ENCODE peak calls at places on chromosomes 2 and 18, in seven cellular contexts. F is nephron progenitor cell, Q is endodermal cell, H is HCT116, E is Calu3, R is progenitor cell of endocrine pancreas, M is neural crest cell. Z is an unnamed sample.

GRCh38 chr2:74414913-74415761 is 6.3 kb downstream of the C2orf81 start:
- DNase-seq in R (no peak), F (no peak), M (no peak), E (peak), H (no peak), Q (peak), Z (no peak)

GRCh38 chr2:101362777-101363176 is 24.5 kb downstream of the CREG2 start:
- DNase-seq in R (no peak), E (no peak), H (no peak), Q (no peak), F (no peak), M (no peak), Z (no peak)

GRCh38 chr2:238127165-238128060 is 11.1 kb upstream of the KLHL30 start:
- DNase-seq in F (peak), H (no peak), R (no peak), M (no peak), E (peak), Q (peak), Z (no peak)

GRCh38 chr2:80238692-80239469 is 65.7 kb downstream of the LRRTM1 start:
- DNase-seq in Q (peak), R (no peak), M (peak), H (peak), F (peak), E (peak), Z (no peak)

GRCh38 chr2:15173506-15173905 is 387.6 kb downstream of the NBAS start:
- DNase-seq in Q (no peak), F (no peak), M (no peak), H (no peak), R (no peak), E (no peak), Z (no peak)

GRCh38 chr2:128490881-128491778 is 172.5 kb upstream of the HS6ST1 start:
- DNase-seq in F (no peak), M (no peak), R (no peak), Q (peak), H (no peak), E (no peak), Z (no peak)

GRCh38 chr2:97068074-97068473 is 26.6 kb downstream of the FAHD2B start:
- DNase-seq in R (no peak), E (no peak), M (no peak), H (no peak), Q (no peak), F (no peak), Z (no peak)

GRCh38 chr2:67503066-67503795 is 106.1 kb downstream of the ETAA1 start:
- DNase-seq in H (no peak), F (no peak), Q (no peak), M (no peak), E (no peak), R (no peak), Z (no peak)

GRCh38 chr2:240787521-240788472 is 32.2 kb downstream of the KIF1A start:
- DNase-seq in F (no peak), E (no peak), M (no peak), H (no peak), R (no peak), Q (no peak), Z (no peak)

GRCh38 chr2:37020887-37021796 is 54.8 kb upstream of the STRN start:
- DNase-seq in E (no peak), H (no peak), M (no peak), R (no peak), F (no peak), Q (no peak), Z (no peak)

GRCh38 chr2:14552818-14553217 is 79.7 kb upstream of the LRATD1 start:
- DNase-seq in M (no peak), F (no peak), E (no peak), Q (no peak), R (no peak), H (no peak), Z (no peak)

GRCh38 chr2:135676031-135676430 is 65.6 kb upstream of the UBXN4 start:
- DNase-seq in H (no peak), Q (no peak), M (no peak), F (no peak), R (no peak), E (no peak), Z (no peak)

GRCh38 chr18:48800877-48801727 is 149.7 kb downstream of the SMAD7 start:
- DNase-seq in Q (peak), H (no peak), E (no peak), M (no peak), F (no peak), R (no peak), Z (no peak)

DNA sequence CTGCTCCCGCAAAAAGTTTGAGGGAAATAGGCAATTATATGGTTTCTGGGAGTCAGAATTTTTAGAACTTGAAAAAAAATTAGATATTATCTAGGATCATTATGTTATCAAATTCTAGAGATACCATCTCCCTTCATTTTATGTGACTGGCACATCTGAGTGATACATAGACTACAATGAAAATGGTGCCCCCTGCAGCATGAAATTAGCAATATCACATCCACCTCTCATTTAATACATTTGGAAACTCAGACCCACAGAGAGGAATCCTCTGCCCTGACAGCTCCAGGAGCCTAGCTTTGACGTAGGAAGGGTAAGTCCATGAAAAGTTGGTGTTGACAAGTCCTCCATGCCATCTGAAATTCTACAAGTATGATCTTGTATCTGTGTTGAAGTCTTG is 381.6 kb downstream of the SUCLG1 start:
- DNase-seq in H (peak), F (peak), E (peak), M (peak), R (no peak), Q (peak), Z (no peak)
- TF ChIP-seq CTCF in H (peak), F (no peak), E (peak), M (peak), R (peak), Q (peak), Z (no peak)

DNA sequence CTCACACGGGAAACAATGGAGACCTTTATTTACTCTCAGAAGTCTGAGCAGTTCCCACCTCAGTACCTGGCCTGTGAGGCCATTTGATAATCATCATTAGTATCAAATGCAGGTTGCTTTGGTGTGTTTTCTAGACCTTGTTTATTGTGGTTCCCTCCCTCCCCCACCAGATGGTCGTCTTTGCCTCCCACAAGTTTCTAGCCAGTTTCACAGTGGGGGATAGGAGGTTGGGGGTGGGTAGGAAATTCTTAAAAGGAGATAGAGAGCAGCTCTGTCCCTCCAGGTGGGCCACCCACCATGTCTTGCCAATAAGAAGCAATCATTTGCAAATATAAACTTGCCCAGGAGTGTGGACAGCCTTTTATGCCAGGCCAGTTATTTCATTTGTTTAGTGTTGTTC is 31.3 kb downstream of the SETBP1 start:
- DNase-seq in M (no peak), H (no peak), F (no peak), Q (no peak), E (no peak), R (no peak), Z (no peak)
- TF ChIP-seq CTCF in M (no peak), H (no peak), F (no peak), Q (peak), E (no peak), R (no peak), Z (no peak)

GRCh38 chr2:159797468-159798375 is at the start of gene CD302:
- DNase-seq in F (peak), Q (peak), H (no peak), E (peak), M (peak), R (peak), Z (no peak)

GRCh38 chr2:159795781-159796667 is 2.0 kb downstream of the CD302 start:
- DNase-seq in M (no peak), F (no peak), R (no peak), Q (no peak), E (no peak), H (no peak), Z (no peak)

GRCh38 chr2:159790323-159790722 is 7.7 kb downstream of the CD302 start:
- DNase-seq in R (no peak), E (no peak), H (no peak), M (no peak), Q (no peak), F (no peak), Z (no peak)

GRCh38 chr2:159792036-159792435 is 6.0 kb downstream of the CD302 start:
- DNase-seq in M (no peak), F (no peak), H (no peak), Q (no peak), R (no peak), E (no peak), Z (no peak)

GRCh38 chr2:159793265-159793664 is 4.7 kb downstream of the CD302 start:
- DNase-seq in Q (no peak), M (no peak), E (no peak), F (no peak), R (no peak), H (no peak), Z (no peak)
- TF ChIP-seq CTCF in Q (no peak), M (no peak), E (no peak), F (no peak), R (no peak), H (no peak), Z (no peak)

GRCh38 chr2:115739574-115739973 is 1297.1 kb downstream of the DPP10 start:
- DNase-seq in Q (peak), R (no peak), M (no peak), H (no peak), F (no peak), E (no peak), Z (no peak)
- TF ChIP-seq CTCF in Q (peak), R (no peak), M (peak), H (no peak), F (no peak), E (no peak), Z (no peak)

GRCh38 chr2:45888167-45888566 is 236.7 kb downstream of the PRKCE start:
- DNase-seq in Q (no peak), M (no peak), R (no peak), H (no peak), E (no peak), F (no peak), Z (no peak)

GRCh38 chr2:45888641-45889040 is 237.2 kb downstream of the PRKCE start:
- DNase-seq in H (no peak), M (no peak), E (no peak), F (no peak), Q (no peak), R (no peak), Z (no peak)

GRCh38 chr2:45889620-45890019 is 238.1 kb downstream of the PRKCE start:
- DNase-seq in Q (no peak), E (no peak), F (no peak), H (no peak), R (no peak), M (no peak), Z (no peak)

GRCh38 chr2:45890094-45890646 is 238.7 kb downstream of the PRKCE start:
- DNase-seq in E (no peak), F (no peak), M (no peak), R (no peak), H (no peak), Q (no peak), Z (no peak)

GRCh38 chr2:45889053-45889452 is 237.6 kb downstream of the PRKCE start:
- DNase-seq in E (no peak), H (no peak), R (no peak), Q (peak), F (no peak), M (no peak), Z (peak)
- TF ChIP-seq CTCF in E (no peak), H (peak), R (no peak), Q (peak), F (no peak), M (peak), Z (no peak)

Z was measured in CD4-positive, alpha-beta T cell.